ENCODE peak calls at places on chromosome 17, in five cellular contexts. One of them, this sample, is unnamed.

GRCh38 chr17:4329838-4330237 is 36.6 kb downstream of the UBE2G1 start:
- DNase-seq in heart left ventricle: no peak
- DNase-seq in stomach: no peak
- DNase-seq in spleen: no peak
- DNase-seq in GM12878: no peak
- DNase-seq in this sample: no peak

GRCh38 chr17:38870259-38871165 is 654 bp downstream of the LASP1 start:
- DNase-seq in heart left ventricle: peak
- DNase-seq in stomach: peak
- DNase-seq in spleen: peak
- DNase-seq in GM12878: no peak
- DNase-seq in this sample: peak

GRCh38 chr17:9389116-9389515 is 186.5 kb downstream of the STX8 start:
- DNase-seq in heart left ventricle: no peak
- DNase-seq in stomach: no peak
- DNase-seq in spleen: no peak
- DNase-seq in GM12878: peak
- DNase-seq in this sample: peak

GRCh38 chr17:83180264-83180995 is 101.0 kb downstream of the METRNL start:
- DNase-seq in heart left ventricle: no peak
- DNase-seq in stomach: no peak
- DNase-seq in spleen: no peak
- DNase-seq in GM12878: no peak
- DNase-seq in this sample: no peak

GRCh38 chr17:47852113-47852949 is 1.4 kb upstream of the SP6 start:
- DNase-seq in heart left ventricle: peak
- DNase-seq in stomach: no peak
- DNase-seq in spleen: no peak
- DNase-seq in GM12878: no peak
- DNase-seq in this sample: no peak

GRCh38 chr17:34683390-34683789 is 104.0 kb downstream of the TMEM132E start:
- DNase-seq in heart left ventricle: no peak
- DNase-seq in stomach: no peak
- DNase-seq in spleen: no peak
- DNase-seq in GM12878: no peak
- DNase-seq in this sample: no peak

GRCh38 chr17:66975614-66976378 is 11.3 kb downstream of the CACNG4 start:
- DNase-seq in heart left ventricle: peak
- DNase-seq in stomach: peak
- DNase-seq in spleen: no peak
- DNase-seq in GM12878: no peak
- DNase-seq in this sample: no peak

GRCh38 chr17:82235775-82236141 is 6.9 kb downstream of the SLC16A3 start:
- DNase-seq in heart left ventricle: no peak
- DNase-seq in stomach: no peak
- DNase-seq in spleen: peak
- DNase-seq in GM12878: no peak
- DNase-seq in this sample: peak

GRCh38 chr17:148757-149156 is 11.4 kb downstream of the SCGB1C2 start:
- DNase-seq in heart left ventricle: peak
- DNase-seq in stomach: no peak
- DNase-seq in spleen: peak
- DNase-seq in GM12878: no peak
- DNase-seq in this sample: no peak

GRCh38 chr17:48627625-48628510 is 1.7 kb upstream of the HOXB9 start:
- DNase-seq in heart left ventricle: no peak
- DNase-seq in stomach: no peak
- DNase-seq in spleen: no peak
- DNase-seq in GM12878: no peak
- DNase-seq in this sample: no peak

GRCh38 chr17:17698869-17699351 is 17.7 kb downstream of the RAI1 start:
- DNase-seq in heart left ventricle: no peak
- DNase-seq in stomach: no peak
- DNase-seq in spleen: no peak
- DNase-seq in GM12878: no peak
- DNase-seq in this sample: no peak

GRCh38 chr17:55274371-55275255 is 9.9 kb downstream of the HLF start:
- DNase-seq in heart left ventricle: no peak
- DNase-seq in stomach: no peak
- DNase-seq in spleen: no peak
- DNase-seq in GM12878: no peak
- DNase-seq in this sample: no peak

GRCh38 chr17:29469251-29469650 is 79.1 kb downstream of the TAOK1 start:
- DNase-seq in heart left ventricle: no peak
- DNase-seq in stomach: no peak
- DNase-seq in spleen: no peak
- DNase-seq in GM12878: no peak
- DNase-seq in this sample: no peak

GRCh38 chr17:38886643-38887010 is 16.8 kb downstream of the LASP1 start:
- DNase-seq in heart left ventricle: no peak
- DNase-seq in stomach: no peak
- DNase-seq in spleen: no peak
- DNase-seq in GM12878: no peak
- DNase-seq in this sample: no peak

GRCh38 chr17:45436161-45436560 is 3.5 kb upstream of the ARHGAP27 start:
- DNase-seq in heart left ventricle: no peak
- DNase-seq in stomach: no peak
- DNase-seq in spleen: peak
- DNase-seq in GM12878: no peak
- DNase-seq in this sample: no peak

GRCh38 chr17:56822725-56823124 is 11.0 kb downstream of the C17orf67 start:
- DNase-seq in heart left ventricle: peak
- DNase-seq in stomach: no peak
- DNase-seq in spleen: peak
- DNase-seq in GM12878: no peak
- DNase-seq in this sample: no peak

GRCh38 chr17:55161935-55162555 is 102.7 kb upstream of the HLF start:
- DNase-seq in heart left ventricle: no peak
- DNase-seq in stomach: no peak
- DNase-seq in spleen: no peak
- DNase-seq in GM12878: no peak
- DNase-seq in this sample: no peak

GRCh38 chr17:72373910-72374741 is 253.3 kb downstream of the SOX9 start:
- DNase-seq in heart left ventricle: no peak
- DNase-seq in stomach: no peak
- DNase-seq in spleen: no peak
- DNase-seq in GM12878: no peak
- DNase-seq in this sample: no peak

GRCh38 chr17:50459756-50460155 is 8.9 kb downstream of the CHAD start:
- DNase-seq in heart left ventricle: no peak
- DNase-seq in stomach: no peak
- DNase-seq in spleen: peak
- DNase-seq in GM12878: no peak
- DNase-seq in this sample: no peak

GRCh38 chr17:27572665-27573064 is 58.3 kb upstream of the LGALS9 start:
- DNase-seq in heart left ventricle: no peak
- DNase-seq in stomach: no peak
- DNase-seq in spleen: no peak
- DNase-seq in GM12878: no peak
- DNase-seq in this sample: no peak

GRCh38 chr17:75285123-75285522 is 4.1 kb downstream of the SLC25A19 start:
- DNase-seq in heart left ventricle: no peak
- DNase-seq in stomach: no peak
- DNase-seq in spleen: no peak
- DNase-seq in GM12878: no peak
- DNase-seq in this sample: no peak

GRCh38 chr17:37671813-37672544 is 28.7 kb upstream of the DDX52 start:
- DNase-seq in heart left ventricle: no peak
- DNase-seq in stomach: no peak
- DNase-seq in spleen: no peak
- DNase-seq in GM12878: no peak
- DNase-seq in this sample: no peak

GRCh38 chr17:9890124-9890523 is 14.9 kb downstream of the RCVRN start:
- DNase-seq in heart left ventricle: no peak
- DNase-seq in stomach: no peak
- DNase-seq in spleen: no peak
- DNase-seq in GM12878: no peak
- DNase-seq in this sample: peak

GRCh38 chr17:50785942-50786570 is 18.7 kb upstream of the ANKRD40CL start:
- DNase-seq in heart left ventricle: no peak
- DNase-seq in stomach: peak
- DNase-seq in spleen: no peak
- DNase-seq in GM12878: no peak
- DNase-seq in this sample: no peak

GRCh38 chr17:44935116-44935515 is 12.5 kb downstream of the KIF18B start:
- DNase-seq in heart left ventricle: no peak
- DNase-seq in stomach: no peak
- DNase-seq in spleen: peak
- DNase-seq in GM12878: no peak
- DNase-seq in this sample: no peak

GRCh38 chr17:45073414-45074070 is 12.4 kb downstream of the NMT1 start:
- DNase-seq in heart left ventricle: no peak
- DNase-seq in stomach: no peak
- DNase-seq in spleen: no peak
- DNase-seq in GM12878: no peak
- DNase-seq in this sample: no peak

GRCh38 chr17:3003401-3004149 is 59.8 kb downstream of the OR1D5 start:
- DNase-seq in heart left ventricle: peak
- DNase-seq in stomach: peak
- DNase-seq in spleen: peak
- DNase-seq in GM12878: peak
- DNase-seq in this sample: no peak

GRCh38 chr17:45143767-45144198 is 4.5 kb upstream of the HEXIM1 start:
- DNase-seq in heart left ventricle: peak
- DNase-seq in stomach: peak
- DNase-seq in spleen: peak
- DNase-seq in GM12878: no peak
- DNase-seq in this sample: peak

GRCh38 chr17:19712436-19713004 is 3.9 kb downstream of the SLC47A2 start:
- DNase-seq in heart left ventricle: no peak
- DNase-seq in stomach: no peak
- DNase-seq in spleen: no peak
- DNase-seq in GM12878: no peak
- DNase-seq in this sample: no peak

GRCh38 chr17:32871736-32872135 is 5.2 kb downstream of the MYO1D start:
- DNase-seq in heart left ventricle: peak
- DNase-seq in stomach: no peak
- DNase-seq in spleen: no peak
- DNase-seq in GM12878: no peak
- DNase-seq in this sample: no peak

GRCh38 chr17:29590979-29591736 is 1.7 kb upstream of the GIT1 start:
- DNase-seq in heart left ventricle: peak
- DNase-seq in stomach: no peak
- DNase-seq in spleen: peak
- DNase-seq in GM12878: no peak
- DNase-seq in this sample: no peak

GRCh38 chr17:28169621-28170349 is 127.3 kb downstream of the NLK start:
- DNase-seq in heart left ventricle: no peak
- DNase-seq in stomach: no peak
- DNase-seq in spleen: no peak
- DNase-seq in GM12878: no peak
- DNase-seq in this sample: no peak

GRCh38 chr17:47278561-47278960 is 24.9 kb downstream of the ITGB3 start:
- DNase-seq in heart left ventricle: no peak
- DNase-seq in stomach: no peak
- DNase-seq in spleen: no peak
- DNase-seq in GM12878: no peak
- DNase-seq in this sample: no peak

GRCh38 chr17:6755281-6755680 is 565 bp upstream of the XAF1 start:
- DNase-seq in heart left ventricle: peak
- DNase-seq in stomach: no peak
- DNase-seq in spleen: no peak
- DNase-seq in GM12878: no peak
- DNase-seq in this sample: no peak

GRCh38 chr17:6753006-6753445 is 2.8 kb upstream of the XAF1 start:
- DNase-seq in heart left ventricle: peak
- DNase-seq in stomach: no peak
- DNase-seq in spleen: peak
- DNase-seq in GM12878: no peak
- DNase-seq in this sample: no peak

GRCh38 chr17:6753565-6753964 is 2.3 kb upstream of the XAF1 start:
- DNase-seq in heart left ventricle: no peak
- DNase-seq in stomach: no peak
- DNase-seq in spleen: no peak
- DNase-seq in GM12878: no peak
- DNase-seq in this sample: no peak

GRCh38 chr17:6749519-6749918 is 6.3 kb upstream of the XAF1 start:
- DNase-seq in heart left ventricle: no peak
- DNase-seq in stomach: no peak
- DNase-seq in spleen: no peak
- DNase-seq in GM12878: no peak
- DNase-seq in this sample: no peak

GRCh38 chr17:6752068-6752909 is 3.6 kb upstream of the XAF1 start:
- DNase-seq in heart left ventricle: peak
- DNase-seq in stomach: no peak
- DNase-seq in spleen: no peak
- DNase-seq in GM12878: no peak
- DNase-seq in this sample: no peak
- TF ChIP-seq POLR2A in heart left ventricle: no peak
- TF ChIP-seq POLR2A in stomach: no peak
- TF ChIP-seq POLR2A in spleen: no peak
- TF ChIP-seq POLR2A in GM12878: no peak
- TF ChIP-seq POLR2A in this sample: no peak

GRCh38 chr17:80760501-80760900 is 215.9 kb downstream of the RPTOR start:
- DNase-seq in heart left ventricle: no peak
- DNase-seq in stomach: peak
- DNase-seq in spleen: peak
- DNase-seq in GM12878: peak
- DNase-seq in this sample: peak
- H3K27ac ChIP-seq in heart left ventricle: peak
- H3K27ac ChIP-seq in stomach: no peak
- H3K27ac ChIP-seq in spleen: no peak
- H3K27ac ChIP-seq in GM12878: peak
- H3K27ac ChIP-seq in this sample: no peak

GRCh38 chr17:58666858-58667267 is 25.0 kb downstream of the TEX14 start:
- DNase-seq in heart left ventricle: peak
- DNase-seq in stomach: peak
- DNase-seq in spleen: peak
- DNase-seq in GM12878: no peak
- DNase-seq in this sample: no peak

GRCh38 chr17:58668598-58668935 is 23.3 kb downstream of the TEX14 start:
- DNase-seq in heart left ventricle: no peak
- DNase-seq in stomach: no peak
- DNase-seq in spleen: no peak
- DNase-seq in GM12878: no peak
- DNase-seq in this sample: no peak

GRCh38 chr17:58667934-58668597 is 23.8 kb downstream of the TEX14 start:
- DNase-seq in heart left ventricle: no peak
- DNase-seq in stomach: no peak
- DNase-seq in spleen: no peak
- DNase-seq in GM12878: no peak
- DNase-seq in this sample: no peak

GRCh38 chr17:58669853-58670252 is 22.0 kb downstream of the TEX14 start:
- DNase-seq in heart left ventricle: no peak
- DNase-seq in stomach: no peak
- DNase-seq in spleen: no peak
- DNase-seq in GM12878: no peak
- DNase-seq in this sample: peak

GRCh38 chr17:58665946-58666857 is 25.6 kb downstream of the TEX14 start:
- DNase-seq in heart left ventricle: no peak
- DNase-seq in stomach: no peak
- DNase-seq in spleen: no peak
- DNase-seq in GM12878: no peak
- DNase-seq in this sample: no peak
- TF ChIP-seq POLR2A in heart left ventricle: no peak
- TF ChIP-seq POLR2A in stomach: no peak
- TF ChIP-seq POLR2A in spleen: no peak
- TF ChIP-seq POLR2A in GM12878: no peak
- TF ChIP-seq POLR2A in this sample: no peak

GRCh38 chr17:31743767-31744166 is 115.3 kb downstream of the COPRS start:
- DNase-seq in heart left ventricle: no peak
- DNase-seq in stomach: no peak
- DNase-seq in spleen: no peak
- DNase-seq in GM12878: no peak
- DNase-seq in this sample: no peak
- H3K27ac ChIP-seq in heart left ventricle: no peak
- H3K27ac ChIP-seq in stomach: no peak
- H3K27ac ChIP-seq in spleen: no peak
- H3K27ac ChIP-seq in GM12878: no peak
- H3K27ac ChIP-seq in this sample: no peak

This sample was measured in upper lobe of left lung.